ENCODE peak calls at places on chromosome 19, in four cellular contexts. L is COR-L47, B is epithelial cell of esophagus, N is AML-193. J is an unnamed sample.
A peak's percentile ranks its signal among the peaks of the same experiment; 100 is the strongest.

GRCh38 chr19:750640-751423 is at the start of gene MISP:
- DNase-seq in L (peak; percentile 90), N (no peak), B (peak; percentile 77), J (no peak)

GRCh38 chr19:1001538-1002166 is 1.4 kb downstream of the GRIN3B start:
- DNase-seq in B (peak; percentile 42), N (peak; percentile 33), L (no peak), J (no peak)

GRCh38 chr19:1066251-1066747 is 668 bp upstream of the ARHGAP45 start:
- DNase-seq in N (no peak), L (no peak), B (no peak), J (no peak)

GRCh38 chr19:1206733-1207301 is 1.2 kb downstream of the STK11 start:
- DNase-seq in L (no peak), B (peak; percentile 47), N (peak; percentile 30), J (no peak)

GRCh38 chr19:48053856-48054255 is 10.0 kb upstream of the CABP5 start:
- DNase-seq in L (no peak), N (no peak), B (peak; percentile 83), J (no peak)

GRCh38 chr19:27764186-27764804 is 1448.7 kb downstream of the UQCRFS1 start:
- DNase-seq in N (no peak), L (no peak), B (no peak), J (no peak)

GRCh38 chr19:20513179-20513934 is 52.2 kb downstream of the ZNF737 start:
- DNase-seq in N (no peak), B (peak; percentile 2), L (no peak), J (no peak)

GRCh38 chr19:47058621-47059020 is 10.2 kb upstream of the TMEM160 start:
- DNase-seq in B (no peak), N (no peak), L (no peak), J (no peak)

GRCh38 chr19:54325194-54325621 is 12.2 kb upstream of the LILRA5 start:
- DNase-seq in L (no peak), N (peak; percentile 60), B (peak; percentile 22), J (peak; percentile 24)

GRCh38 chr19:52171321-52172169 is at the start of gene ZNF836:
- DNase-seq in N (peak; percentile 52), B (peak; percentile 87), L (peak; percentile 65), J (peak; percentile 73)

GRCh38 chr19:30283556-30283955 is 88.6 kb upstream of the ZNF536 start:
- DNase-seq in B (no peak), N (no peak), L (no peak), J (no peak)

GRCh38 chr19:9295411-9295849 is 14.2 kb downstream of the ZNF699 start:
- DNase-seq in N (no peak), L (no peak), B (no peak), J (no peak)

GRCh38 chr19:17949956-17950309 is 17.0 kb upstream of the KCNN1 start:
- DNase-seq in L (no peak), N (no peak), B (no peak), J (no peak)

GRCh38 chr19:33339750-33340029 is 33.8 kb upstream of the CEBPG start:
- DNase-seq in N (no peak), B (peak; percentile 66), L (no peak), J (no peak)

GRCh38 chr19:1126984-1127760 is 23.4 kb downstream of the GPX4 start:
- DNase-seq in N (no peak), B (no peak), L (no peak), J (no peak)

GRCh38 chr19:807627-808175 is 10.4 kb downstream of the PTBP1 start:
- DNase-seq in L (no peak), N (no peak), B (no peak), J (no peak)

GRCh38 chr19:45161715-45162463 is 1.1 kb upstream of the NKPD1 start:
- DNase-seq in N (no peak), B (no peak), L (peak; percentile 37), J (no peak)

GRCh38 chr19:18718846-18719458 is 35.5 kb downstream of the CRTC1 start:
- DNase-seq in L (no peak), B (no peak), N (no peak), J (no peak)

GRCh38 chr19:41323430-41324125 is 13.6 kb downstream of the CCDC97 start:
- DNase-seq in N (no peak), B (peak; percentile 70), L (no peak), J (no peak)

GRCh38 chr19:19550454-19550842 is 12.4 kb downstream of the CILP2 start:
- DNase-seq in B (no peak), L (no peak), N (no peak), J (no peak)

GRCh38 chr19:53980553-53981407 is 10.7 kb upstream of the CACNG6 start:
- DNase-seq in N (no peak), B (no peak), L (no peak), J (no peak)

GRCh38 chr19:46736544-46737274 is 9.1 kb upstream of the FKRP start:
- DNase-seq in N (no peak), B (no peak), L (no peak), J (no peak)

GRCh38 chr19:48656840-48657474 is 11.0 kb upstream of the CA11 start:
- DNase-seq in L (no peak), N (no peak), B (peak; percentile 95), J (no peak)

GRCh38 chr19:6720369-6721112 is at the start of gene C3:
- DNase-seq in N (peak; percentile 59), B (peak; percentile 85), L (no peak), J (no peak)

GRCh38 chr19:4575267-4575793 is 15.8 kb upstream of the SEMA6B start:
- DNase-seq in N (no peak), L (no peak), B (peak; percentile 45), J (no peak)

GRCh38 chr19:23867895-23868294 is 46.8 kb upstream of the ZNF726 start:
- DNase-seq in L (peak; percentile 29), N (no peak), B (no peak), J (no peak)

GRCh38 chr19:18340237-18340989 is at the start of gene PGPEP1:
- DNase-seq in L (peak; percentile 41), B (peak; percentile 27), N (peak; percentile 16), J (peak; percentile 44)

J was measured in activated CD4-positive, CD25-positive, alpha-beta regulatory T cell treated with anti-CD3 and anti-CD28 coated beads, Interleukin-2, amount 50 U/mL, for 16 hours.